ENCODE peak calls at places on chromosomes 1 and 21, in ten cellular contexts. B, N, U, X, O, S, W, K, G and A are unnamed samples.

GRCh38 chr1:20291621-20292020 is 946 bp downstream of the VWA5B1 start:
- DNase-seq in B (no peak), N (no peak), U (no peak), X (no peak), O (no peak), S (no peak), W (no peak), K (no peak), G (no peak), A (peak)

GRCh38 chr1:14994841-14995437 is 158.6 kb upstream of the TMEM51 start:
- DNase-seq in B (no peak), N (no peak), U (no peak), X (no peak), O (no peak), S (no peak), W (no peak), K (no peak), G (no peak), A (no peak)

GRCh38 chr1:184002071-184002470 is 35.5 kb downstream of the COLGALT2 start:
- DNase-seq in B (no peak), N (no peak), U (no peak), X (no peak), O (no peak), S (peak), W (peak), K (peak), G (no peak), A (peak)

GRCh38 chr21:46243865-46244490 is 15.4 kb upstream of the LSS start:
- DNase-seq in B (no peak), N (no peak), U (no peak), X (no peak), O (no peak), S (no peak), W (no peak), K (no peak), G (no peak), A (no peak)

GRCh38 chr1:36350659-36351171 is 27.3 kb upstream of the EVA1B start:
- DNase-seq in B (no peak), N (no peak), U (no peak), X (no peak), O (peak), S (peak), W (no peak), K (peak), G (no peak), A (no peak)

GRCh38 chr1:81781749-81782148 is 19.0 kb upstream of the ADGRL2 start:
- DNase-seq in B (no peak), N (no peak), U (no peak), X (no peak), O (no peak), S (no peak), W (no peak), K (no peak), G (no peak), A (no peak)

GRCh38 chr1:40595623-40596022 is 64.2 kb downstream of the ZNF684 start:
- DNase-seq in B (no peak), N (no peak), U (no peak), X (no peak), O (no peak), S (no peak), W (no peak), K (no peak), G (no peak), A (no peak)

GRCh38 chr1:166174108-166174507 is 7.3 kb upstream of the FAM78B start:
- DNase-seq in B (no peak), N (no peak), U (no peak), X (no peak), O (no peak), S (peak), W (no peak), K (peak), G (no peak), A (peak)

GRCh38 chr1:234686035-234686434 is 76.1 kb upstream of the IRF2BP2 start:
- DNase-seq in B (no peak), N (no peak), U (no peak), X (no peak), O (no peak), S (no peak), W (no peak), K (no peak), G (no peak), A (peak)

GRCh38 chr1:171901245-171901644 is 59.9 kb downstream of the DNM3 start:
- DNase-seq in B (no peak), N (no peak), U (no peak), X (no peak), O (no peak), S (no peak), W (no peak), K (no peak), G (no peak), A (no peak)

GRCh38 chr1:112982853-112983539 is 27.0 kb upstream of the SLC16A1 start:
- DNase-seq in B (no peak), N (no peak), U (no peak), X (no peak), O (no peak), S (no peak), W (no peak), K (no peak), G (no peak), A (no peak)

GRCh38 chr1:223515915-223516314 is 122.7 kb downstream of the CCDC185 start:
- DNase-seq in B (no peak), N (no peak), U (no peak), X (no peak), O (no peak), S (no peak), W (no peak), K (no peak), G (no peak), A (no peak)

GRCh38 chr1:231808990-231809389 is 182.4 kb downstream of the DISC1 start:
- DNase-seq in B (no peak), N (no peak), U (no peak), X (no peak), O (no peak), S (peak), W (no peak), K (peak), G (no peak), A (peak)

GRCh38 chr1:33641099-33641830 is 168.8 kb downstream of the ZSCAN20 start:
- DNase-seq in B (no peak), N (no peak), U (no peak), X (no peak), O (no peak), S (no peak), W (no peak), K (peak), G (peak), A (peak)

GRCh38 chr21:33189237-33189636 is 40.5 kb upstream of the IFNAR2 start:
- DNase-seq in B (no peak), N (no peak), U (no peak), X (no peak), O (no peak), S (no peak), W (no peak), K (no peak), G (peak), A (no peak)

GRCh38 chr1:232413674-232414073 is 216.3 kb downstream of the SIPA1L2 start:
- DNase-seq in B (no peak), N (no peak), U (no peak), X (no peak), O (no peak), S (no peak), W (no peak), K (no peak), G (no peak), A (no peak)

GRCh38 chr21:28867401-28867800 is 125.3 kb downstream of the LTN1 start:
- DNase-seq in B (no peak), N (no peak), U (no peak), X (no peak), O (no peak), S (no peak), W (no peak), K (peak), G (no peak), A (no peak)

GRCh38 chr1:52032785-52033131 is 852 bp downstream of the KTI12 start:
- DNase-seq in B (no peak), N (no peak), U (no peak), X (no peak), O (no peak), S (peak), W (peak), K (peak), G (no peak), A (peak)

GRCh38 chr1:157099633-157100009 is at the start of gene ETV3L:
- DNase-seq in B (no peak), N (no peak), U (no peak), X (no peak), O (no peak), S (no peak), W (no peak), K (no peak), G (no peak), A (no peak)

GRCh38 chr1:243470492-243470891 is 214.7 kb downstream of the SDCCAG8 start:
- DNase-seq in B (no peak), N (no peak), U (no peak), X (no peak), O (no peak), S (no peak), W (no peak), K (no peak), G (no peak), A (no peak)

GRCh38 chr1:222618880-222619321 is 1.0 kb downstream of the MIA3 start:
- DNase-seq in B (no peak), N (no peak), U (no peak), X (no peak), O (no peak), S (peak), W (peak), K (peak), G (no peak), A (peak)

GRCh38 chr1:87508247-87508646 is 179.6 kb downstream of the LMO4 start:
- DNase-seq in B (no peak), N (no peak), U (no peak), X (no peak), O (no peak), S (no peak), W (no peak), K (peak), G (no peak), A (peak)

GRCh38 chr1:3453891-3454810 is at the start of gene ARHGEF16:
- DNase-seq in B (no peak), N (no peak), U (peak), X (no peak), O (peak), S (peak), W (no peak), K (peak), G (peak), A (peak)

GRCh38 chr1:15100369-15101111 is 53.0 kb upstream of the TMEM51 start:
- DNase-seq in B (no peak), N (no peak), U (peak), X (no peak), O (peak), S (peak), W (no peak), K (peak), G (peak), A (peak)

GRCh38 chr1:5744911-5745431 is 247.3 kb downstream of the NPHP4 start:
- DNase-seq in B (no peak), N (no peak), U (no peak), X (no peak), O (no peak), S (peak), W (peak), K (no peak), G (no peak), A (peak)